ENCODE peak calls at places on chromosomes 4 and X, in five cellular contexts. T is IMR-90, X is HepG2, F is GM12878, A is K562. L is an unnamed sample.

GRCh38 chr4:1767770-1768366 is 25.2 kb upstream of the FGFR3 start:
- DNase-seq in F (no peak), X (peak), A (peak), T (peak), L (peak)

GRCh38 chrX:13898084-13898483 is 81.2 kb upstream of the GPM6B start:
- DNase-seq in T (peak), X (no peak), F (peak), A (no peak), L (peak)

GRCh38 chr4:52659722-52660261 is 691 bp upstream of the USP46 start:
- DNase-seq in T (no peak), A (peak), X (peak), F (no peak), L (peak)

GRCh38 chr4:26780524-26780923 is 80.1 kb upstream of the STIM2 start:
- DNase-seq in X (no peak), T (peak), F (no peak), A (no peak), L (no peak)

GRCh38 chrX:6363193-6363592 is 134.5 kb upstream of the NLGN4X start:
- DNase-seq in A (no peak), T (no peak), F (no peak), X (no peak), L (peak)

GRCh38 chrX:46737462-46737861 is 21.5 kb downstream of the SLC9A7 start:
- DNase-seq in X (no peak), T (peak), A (no peak), F (no peak), L (no peak)

GRCh38 chr4:73702796-73703287 is 37.5 kb upstream of the CXCL8 start:
- DNase-seq in X (no peak), F (no peak), T (peak), A (no peak), L (no peak)

GRCh38 chr4:40206421-40206820 is 9.6 kb downstream of the RHOH start:
- DNase-seq in X (no peak), A (no peak), T (no peak), F (no peak), L (no peak)

GRCh38 chrX:149003863-149004660 is 501.0 kb downstream of the IDS start:
- DNase-seq in T (no peak), X (no peak), F (peak), A (no peak), L (no peak)

GRCh38 chrX:56728321-56728720 is 722 bp upstream of the NBDY start:
- DNase-seq in A (no peak), F (no peak), T (no peak), X (no peak), L (no peak)

GRCh38 chrX:108601276-108601675 is 135.1 kb downstream of the IRS4 start:
- DNase-seq in A (no peak), T (no peak), F (no peak), X (no peak), L (no peak)

GRCh38 chrX:75746891-75747639 is 38.0 kb downstream of the MAGEE2 start:
- DNase-seq in F (no peak), A (no peak), T (no peak), X (peak), L (peak)

GRCh38 chr4:7759221-7759620 is 180.4 kb downstream of the AFAP1 start:
- DNase-seq in F (no peak), T (no peak), A (no peak), X (no peak), L (no peak)

GRCh38 chrX:126237524-126237923 is 71.4 kb upstream of the DCAF12L2 start:
- DNase-seq in X (no peak), F (no peak), T (no peak), A (no peak), L (no peak)

GRCh38 chr4:70734168-70734954 is 12.6 kb downstream of the RUFY3 start:
- DNase-seq in X (peak), F (peak), T (peak), A (no peak), L (no peak)

GRCh38 chr4:10015140-10015753 is 6.0 kb downstream of the SLC2A9 start:
- DNase-seq in A (no peak), X (no peak), T (peak), F (no peak), L (peak)

GRCh38 chr4:3082915-3083515 is 8.5 kb downstream of the HTT start:
- DNase-seq in X (no peak), T (no peak), A (no peak), F (no peak), L (no peak)

GRCh38 chr4:76301068-76301774 is 5.3 kb upstream of the STBD1 start:
- DNase-seq in A (peak), X (peak), F (peak), T (peak), L (no peak)

GRCh38 chr4:54897590-54897989 is 227.8 kb downstream of the KDR start:
- DNase-seq in T (peak), A (no peak), F (no peak), X (no peak), L (no peak)

GRCh38 chr4:122224348-122224747 is 72.2 kb downstream of the BLTP1 start:
- DNase-seq in A (peak), F (no peak), X (no peak), T (peak), L (no peak)

GRCh38 chrX:46959101-46959500 is 46.9 kb downstream of the JADE3 start:
- DNase-seq in X (no peak), F (no peak), T (no peak), A (no peak), L (no peak)

GRCh38 chr4:112735474-112735951 is 98.6 kb downstream of the LARP7 start:
- DNase-seq in F (peak), A (no peak), X (no peak), T (no peak), L (no peak)

GRCh38 chr4:186104114-186104894 is at the start of gene FAM149A:
- DNase-seq in A (no peak), T (no peak), X (no peak), F (no peak), L (no peak)

GRCh38 chr4:32830160-32830559 is 2110.0 kb downstream of the PCDH7 start:
- DNase-seq in X (no peak), T (no peak), F (no peak), A (no peak), L (no peak)

GRCh38 chr4:169079942-169080827 is 70.1 kb upstream of the CBR4 start:
- DNase-seq in F (peak), X (peak), A (peak), T (peak), L (peak)

GRCh38 chrX:119552508-119552907 is 12.7 kb downstream of the STEEP1 start:
- DNase-seq in X (no peak), T (peak), A (no peak), F (no peak), L (no peak)

GRCh38 chr4:139297001-139297410 is 4.3 kb upstream of the NAA15 start:
- DNase-seq in F (no peak), T (peak), A (no peak), X (peak), L (no peak)

DNA sequence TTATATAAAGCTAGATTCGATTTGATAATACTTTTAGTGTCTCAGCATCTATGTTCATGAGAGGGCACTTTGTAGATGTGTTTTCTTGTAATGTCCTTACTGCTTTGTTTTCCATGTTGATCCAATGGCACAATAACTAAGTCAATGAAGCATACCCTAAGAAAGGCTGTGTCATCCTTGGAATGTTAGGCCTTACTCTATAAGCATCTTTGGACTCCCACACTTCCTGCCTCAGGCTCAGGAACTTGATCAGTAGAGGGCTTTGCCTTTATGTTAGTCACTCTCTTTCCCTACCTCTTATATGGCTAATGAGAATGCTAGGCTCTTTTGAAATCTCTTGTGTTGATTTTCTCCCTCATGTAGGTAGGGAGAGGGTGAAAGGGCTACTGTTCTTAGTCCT is 33.2 kb upstream of the EDA2R start:
- DNase-seq in T (peak), A (no peak), F (no peak), X (no peak), L (no peak)
- TF ChIP-seq MXI1 in T (no peak), A (no peak), F (no peak), X (no peak), L (no peak)

GRCh38 chr4:150457802-150458201 is 124.1 kb upstream of the MAB21L2 start:
- DNase-seq in A (no peak), F (no peak), T (no peak), X (no peak), L (no peak)

GRCh38 chr4:150447356-150447755 is 134.6 kb upstream of the MAB21L2 start:
- DNase-seq in A (no peak), T (no peak), F (no peak), X (no peak), L (no peak)

GRCh38 chr4:150451883-150452282 is 130.1 kb upstream of the MAB21L2 start:
- DNase-seq in F (no peak), T (no peak), X (no peak), A (no peak), L (no peak)
- TF ChIP-seq MXI1 in F (no peak), T (no peak), X (no peak), A (no peak), L (no peak)

GRCh38 chr4:184614509-184614908 is 34.7 kb downstream of the CASP3 start:
- DNase-seq in X (no peak), F (no peak), T (no peak), A (no peak), L (no peak)
- TF ChIP-seq MXI1 in X (no peak), F (no peak), T (no peak), A (no peak), L (no peak)

GRCh38 chr4:41390661-41391060 is 133.9 kb downstream of the UCHL1 start:
- DNase-seq in X (no peak), T (no peak), A (no peak), F (no peak), L (no peak)
- TF ChIP-seq MXI1 in X (no peak), T (no peak), A (no peak), F (no peak), L (no peak)